ENCODE peak calls at places on chromosomes 7 and 10, in ten cellular contexts. X is RWPE2; E is CD8-positive, alpha-beta T cell; Z is vagina; W is tibial nerve; D is fibroblast of lung; B is IMR-90; Q is A549; N is lower lobe of right lung; J is cardiac muscle cell. F is an unnamed sample. For H3K4me1, the result is how much of the 10 kb centered on the place peaks cover.

GRCh38 chr10:59108886-59109288 is 67.6 kb upstream of the PHYHIPL start:
- DNase-seq in X (no peak), E (no peak), Z (no peak), W (no peak), D (no peak), B (no peak), Q (no peak), N (no peak), J (no peak), F (no peak)

GRCh38 chr7:32915041-32915536 is 23.5 kb upstream of the KBTBD2 start:
- DNase-seq in X (no peak), E (no peak), Z (no peak), W (no peak), D (no peak), B (no peak), Q (no peak), N (no peak), J (no peak), F (no peak)

GRCh38 chr7:8295638-8296361 is 33.8 kb upstream of the ICA1 start:
- DNase-seq in X (no peak), E (no peak), Z (no peak), W (no peak), D (peak), B (peak), Q (peak), N (no peak), J (peak), F (no peak)

GRCh38 chr10:106078796-106079576 is 1085.5 kb downstream of the SORCS1 start:
- DNase-seq in X (no peak), E (no peak), Z (no peak), W (no peak), D (no peak), B (no peak), Q (no peak), N (no peak), J (peak), F (no peak)

GRCh38 chr10:18224626-18225445 is 84.6 kb downstream of the CACNB2 start:
- DNase-seq in X (no peak), E (no peak), Z (peak), W (no peak), D (peak), B (no peak), Q (no peak), N (no peak), J (peak), F (no peak)

GRCh38 chr10:71980181-71981023 is 16.2 kb downstream of the CHST3 start:
- DNase-seq in X (no peak), E (no peak), Z (no peak), W (no peak), D (no peak), B (peak), Q (no peak), N (no peak), J (peak), F (no peak)

GRCh38 chr10:94524146-94524545 is 21.4 kb upstream of the HELLS start:
- DNase-seq in X (no peak), E (no peak), Z (no peak), W (no peak), D (peak), B (peak), Q (no peak), N (no peak), J (peak), F (no peak)

GRCh38 chr10:120977892-120978291 is 126.7 kb downstream of the WDR11 start:
- DNase-seq in X (no peak), E (no peak), Z (no peak), W (no peak), D (no peak), B (no peak), Q (no peak), N (no peak), J (no peak), F (no peak)

GRCh38 chr10:33136271-33136670 is 178.2 kb upstream of the ITGB1 start:
- DNase-seq in X (no peak), E (no peak), Z (no peak), W (no peak), D (peak), B (peak), Q (no peak), N (no peak), J (peak), F (no peak)

GRCh38 chr7:41825927-41826480 is 123.1 kb upstream of the INHBA start:
- DNase-seq in X (no peak), E (no peak), Z (no peak), W (no peak), D (no peak), B (peak), Q (no peak), N (no peak), J (no peak), F (no peak)

GRCh38 chr10:68973975-68974374 is 14.6 kb upstream of the KIFBP start:
- DNase-seq in X (no peak), E (no peak), Z (no peak), W (no peak), D (no peak), B (no peak), Q (no peak), N (no peak), J (no peak), F (no peak)

GRCh38 chr10:44325157-44325556 is 59.7 kb downstream of the CXCL12 start:
- DNase-seq in X (no peak), E (peak), Z (peak), W (no peak), D (no peak), B (no peak), Q (no peak), N (no peak), J (no peak), F (no peak)

GRCh38 chr10:72334196-72334831 is 20.4 kb downstream of the DNAJB12 start:
- DNase-seq in X (no peak), E (no peak), Z (no peak), W (no peak), D (peak), B (peak), Q (no peak), N (peak), J (peak), F (no peak)

GRCh38 chr7:133513608-133514007 is 260.7 kb downstream of the EXOC4 start:
- DNase-seq in X (no peak), E (no peak), Z (no peak), W (no peak), D (peak), B (peak), Q (no peak), N (no peak), J (peak), F (no peak)

GRCh38 chr10:60025279-60025678 is 118.9 kb upstream of the CCDC6 start:
- DNase-seq in X (no peak), E (no peak), Z (no peak), W (no peak), D (no peak), B (no peak), Q (no peak), N (no peak), J (no peak), F (no peak)

GRCh38 chr10:111113961-111114830 is 37.4 kb downstream of the ADRA2A start:
- DNase-seq in X (no peak), E (no peak), Z (peak), W (no peak), D (no peak), B (no peak), Q (no peak), N (no peak), J (no peak), F (no peak)

GRCh38 chr10:53223846-53224245 is 451.3 kb upstream of the MBL2 start:
- DNase-seq in X (no peak), E (no peak), Z (no peak), W (no peak), D (peak), B (no peak), Q (no peak), N (no peak), J (no peak), F (no peak)

GRCh38 chr10:99370993-99371392 is 41.8 kb downstream of the CNNM1 start:
- DNase-seq in X (no peak), E (no peak), Z (no peak), W (no peak), D (no peak), B (peak), Q (peak), N (no peak), J (peak), F (no peak)

GRCh38 chr7:114835861-114836260 is 86.0 kb upstream of the MDFIC start:
- DNase-seq in X (no peak), E (no peak), Z (no peak), W (no peak), D (no peak), B (no peak), Q (no peak), N (no peak), J (no peak), F (no peak)

GRCh38 chr10:55146032-55146431 is 345.0 kb upstream of the PCDH15 start:
- DNase-seq in X (no peak), E (no peak), Z (no peak), W (no peak), D (peak), B (no peak), Q (no peak), N (no peak), J (peak), F (no peak)

GRCh38 chr7:41698726-41699125 is 4.2 kb downstream of the INHBA start:
- DNase-seq in X (peak), E (no peak), Z (no peak), W (no peak), D (peak), B (peak), Q (no peak), N (no peak), J (peak), F (no peak)

GRCh38 chr10:89867964-89868363 is 166.6 kb downstream of the KIF20B start:
- DNase-seq in X (no peak), E (no peak), Z (no peak), W (no peak), D (peak), B (peak), Q (no peak), N (no peak), J (peak), F (no peak)

GRCh38 chr10:14820010-14820774 is 17.6 kb downstream of the CDNF start:
- DNase-seq in X (no peak), E (no peak), Z (no peak), W (no peak), D (peak), B (peak), Q (peak), N (no peak), J (peak), F (no peak)

GRCh38 chr7:3436112-3436511 is 135.1 kb downstream of the SDK1 start:
- DNase-seq in X (no peak), E (no peak), Z (no peak), W (no peak), D (no peak), B (no peak), Q (no peak), N (no peak), J (no peak), F (no peak)

GRCh38 chr7:102004229-102004628 is 186.8 kb downstream of the CUX1 start:
- DNase-seq in X (no peak), E (no peak), Z (no peak), W (no peak), D (no peak), B (peak), Q (no peak), N (no peak), J (peak), F (no peak)

GRCh38 chr7:47044620-47045019 is 537.3 kb downstream of the TNS3 start:
- DNase-seq in X (no peak), E (no peak), Z (no peak), W (no peak), D (no peak), B (no peak), Q (no peak), N (no peak), J (no peak), F (no peak)

GRCh38 chr7:129066290-129067131 is 11.6 kb upstream of the TNPO3 start:
- DNase-seq in X (no peak), E (no peak), Z (no peak), W (no peak), D (peak), B (peak), Q (peak), N (no peak), J (peak), F (no peak)

GRCh38 chr10:112454910-112455779 is 8.1 kb downstream of the VTI1A start:
- DNase-seq in X (no peak), E (no peak), Z (no peak), W (no peak), D (no peak), B (no peak), Q (no peak), N (no peak), J (no peak), F (no peak)

DNA sequence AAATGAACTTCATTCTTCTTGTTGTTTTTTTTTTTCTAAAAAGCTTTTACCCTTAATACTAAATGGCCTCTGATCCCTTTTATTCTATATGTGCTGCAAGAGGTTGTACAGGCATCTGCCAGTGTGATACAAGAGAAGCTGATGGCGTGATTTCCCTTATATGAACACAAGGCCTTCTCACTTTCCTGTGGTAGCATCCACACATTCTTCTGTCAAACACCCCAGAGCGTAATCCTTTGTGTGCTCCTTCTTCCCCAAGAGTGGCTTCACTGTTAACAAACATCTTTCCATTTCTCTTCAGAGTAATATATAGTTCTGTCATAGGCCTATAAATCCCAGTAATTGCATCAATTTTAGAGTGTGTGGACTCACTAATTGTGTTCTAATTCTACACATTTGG is 86.3 kb upstream of the CAPZA2 start:
- DNase-seq in X (no peak), E (no peak), Z (no peak), W (no peak), D (no peak), B (no peak), Q (no peak), N (no peak), J (no peak), F (no peak)
- H3K4me1 ChIP-seq in X (half or more), E (under half), Z (under half), W (under half), D (under half), B (under half), Q (half or more), N (under half), J (under half), F (under half)

DNA sequence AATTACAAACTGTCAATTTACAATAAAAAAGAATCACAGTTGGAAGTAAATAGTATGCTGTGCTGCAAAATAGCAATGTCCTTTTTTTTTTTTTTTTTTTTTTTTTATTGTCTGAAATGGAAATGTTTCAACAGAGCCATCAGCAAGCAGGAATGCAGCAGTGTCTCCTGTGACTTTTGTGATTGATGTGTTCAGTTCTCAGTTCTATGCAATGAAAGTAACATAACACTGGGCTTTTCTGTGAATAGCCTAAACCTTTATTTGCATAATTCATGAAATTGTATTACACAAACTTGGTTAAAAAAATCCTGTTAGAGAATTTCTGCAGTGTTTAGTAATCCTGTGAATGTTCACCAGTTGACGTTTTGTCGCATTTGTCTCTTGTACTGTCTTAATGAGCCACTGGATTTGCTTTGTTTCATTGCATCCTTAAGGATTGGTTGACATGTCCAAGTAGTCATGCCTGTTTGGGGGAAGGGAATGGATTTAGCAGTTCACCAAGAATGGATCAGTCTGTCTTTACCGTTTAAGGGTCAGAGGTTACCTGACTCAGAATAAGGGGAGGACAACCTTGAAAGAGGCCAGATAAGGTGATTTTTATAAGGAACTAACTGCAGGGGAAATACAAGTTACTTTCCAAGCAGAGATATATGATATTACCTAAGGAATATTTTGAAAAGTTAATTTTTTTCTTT is 192.7 kb downstream of the MLLT10 start:
- DNase-seq in X (no peak), E (no peak), Z (no peak), W (no peak), D (no peak), B (peak), Q (no peak), N (no peak), J (no peak), F (no peak)
- H3K4me3 ChIP-seq in X (no peak), E (no peak), Z (no peak), W (no peak), D (no peak), B (no peak), Q (no peak), N (no peak), J (peak), F (no peak)

DNA sequence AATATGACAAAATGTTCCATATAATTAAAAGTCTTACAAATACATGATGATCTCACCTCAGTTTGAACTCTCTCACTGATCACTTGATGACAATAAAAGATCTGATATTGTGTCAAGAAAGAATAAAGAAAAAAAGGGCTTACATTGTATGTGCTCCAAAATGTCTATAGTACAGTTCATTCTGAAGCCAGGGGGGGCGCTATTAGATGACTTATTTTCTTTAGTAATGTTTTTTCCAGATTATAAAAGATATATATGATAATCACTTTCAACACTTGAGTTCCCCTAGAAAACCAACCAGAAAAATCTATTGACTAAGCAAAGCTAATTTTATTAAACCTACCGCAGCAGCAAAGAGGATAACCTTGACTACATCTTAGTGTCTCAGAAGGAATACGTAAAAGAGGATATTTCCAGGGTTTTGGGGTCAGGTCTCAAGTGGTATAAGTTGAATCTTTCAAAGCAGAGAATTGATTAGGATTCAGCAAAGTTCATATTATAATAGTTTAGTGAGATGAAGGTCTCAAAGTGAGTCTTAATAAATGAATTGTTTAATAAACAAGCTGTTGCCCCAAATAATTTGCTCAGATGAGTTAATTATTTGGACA is 55.8 kb downstream of the PTN start:
- DNase-seq in X (no peak), E (no peak), Z (no peak), W (no peak), D (peak), B (peak), Q (no peak), N (no peak), J (peak), F (no peak)
- TF ChIP-seq CTCF in X (peak), E (no peak), Z (no peak), W (peak), D (peak), B (peak), Q (no peak), N (no peak), J (peak), F (peak)

GRCh38 chr10:17023386-17024298 is 106.0 kb downstream of the CUBN start:
- DNase-seq in X (peak), E (peak), Z (no peak), W (no peak), D (peak), B (peak), Q (peak), N (no peak), J (peak), F (peak)
- H3K4me1 ChIP-seq in X (under half), E (half or more), Z (under half), W (under half), D (under half), B (under half), Q (under half), N (half or more), J (under half), F (under half)

F was measured in heart left ventricle.